ENCODE peak calls at places on chromosomes 6 and 20, in seven cellular contexts. One of them, this sample, is unnamed.
A peak's percentile ranks its signal among the peaks of the same experiment; 100 is the strongest.

GRCh38 chr20:2333821-2334220 is 38.0 kb downstream of the TGM3 start:
- DNase-seq in cardiac fibroblast: no peak
- DNase-seq in choroid plexus epithelial cell: no peak
- DNase-seq in MM.1S: no peak
- DNase-seq in astrocyte of the spinal cord: no peak
- DNase-seq in IMR-90: no peak
- DNase-seq in psoas muscle: no peak
- DNase-seq in this sample: no peak

GRCh38 chr6:152070556-152070955 is 263.1 kb downstream of the ESR1 start:
- DNase-seq in choroid plexus epithelial cell: no peak
- DNase-seq in MM.1S: no peak
- DNase-seq in psoas muscle: no peak
- DNase-seq in cardiac fibroblast: no peak
- DNase-seq in IMR-90: no peak
- DNase-seq in astrocyte of the spinal cord: no peak
- DNase-seq in this sample: no peak

GRCh38 chr6:131754715-131755567 is 44.1 kb upstream of the CTAGE9 start:
- DNase-seq in cardiac fibroblast: no peak
- DNase-seq in astrocyte of the spinal cord: no peak
- DNase-seq in psoas muscle: no peak
- DNase-seq in choroid plexus epithelial cell: no peak
- DNase-seq in MM.1S: no peak
- DNase-seq in IMR-90: peak; percentile 37
- DNase-seq in this sample: no peak

GRCh38 chr6:5030596-5031136 is 26.8 kb upstream of the RPP40 start:
- DNase-seq in choroid plexus epithelial cell: peak; percentile 92
- DNase-seq in astrocyte of the spinal cord: peak; percentile 75
- DNase-seq in IMR-90: peak; percentile 78
- DNase-seq in psoas muscle: peak; percentile 73
- DNase-seq in cardiac fibroblast: peak; percentile 86
- DNase-seq in MM.1S: peak; percentile 81
- DNase-seq in this sample: peak; percentile 79

GRCh38 chr6:90285611-90286381 is 10.8 kb downstream of the BACH2 start:
- DNase-seq in cardiac fibroblast: peak; percentile 85
- DNase-seq in MM.1S: peak; percentile 98
- DNase-seq in IMR-90: peak; percentile 91
- DNase-seq in choroid plexus epithelial cell: peak; percentile 96
- DNase-seq in astrocyte of the spinal cord: peak; percentile 94
- DNase-seq in psoas muscle: peak; percentile 82
- DNase-seq in this sample: peak; percentile 79

GRCh38 chr6:170027111-170028043 is 263.5 kb downstream of the DLL1 start:
- DNase-seq in astrocyte of the spinal cord: no peak
- DNase-seq in psoas muscle: no peak
- DNase-seq in cardiac fibroblast: no peak
- DNase-seq in MM.1S: no peak
- DNase-seq in choroid plexus epithelial cell: peak; percentile 12
- DNase-seq in IMR-90: peak; percentile 15
- DNase-seq in this sample: peak; percentile 45

GRCh38 chr6:28643017-28643740 is 117.5 kb downstream of the GPX5 start:
- DNase-seq in IMR-90: peak; percentile 78
- DNase-seq in MM.1S: peak; percentile 35
- DNase-seq in psoas muscle: no peak
- DNase-seq in choroid plexus epithelial cell: peak; percentile 80
- DNase-seq in cardiac fibroblast: peak; percentile 71
- DNase-seq in astrocyte of the spinal cord: peak; percentile 63
- DNase-seq in this sample: peak; percentile 67

GRCh38 chr20:61786230-61786629 is 279.5 kb downstream of the TAF4 start:
- DNase-seq in IMR-90: no peak
- DNase-seq in psoas muscle: no peak
- DNase-seq in MM.1S: no peak
- DNase-seq in astrocyte of the spinal cord: no peak
- DNase-seq in cardiac fibroblast: no peak
- DNase-seq in choroid plexus epithelial cell: no peak
- DNase-seq in this sample: no peak

GRCh38 chr20:47642624-47643023 is 140.9 kb downstream of the NCOA3 start:
- DNase-seq in MM.1S: no peak
- DNase-seq in astrocyte of the spinal cord: no peak
- DNase-seq in IMR-90: no peak
- DNase-seq in cardiac fibroblast: no peak
- DNase-seq in choroid plexus epithelial cell: no peak
- DNase-seq in psoas muscle: no peak
- DNase-seq in this sample: no peak

GRCh38 chr20:48732081-48732829 is 95.5 kb downstream of the PREX1 start:
- DNase-seq in MM.1S: no peak
- DNase-seq in psoas muscle: no peak
- DNase-seq in choroid plexus epithelial cell: no peak
- DNase-seq in cardiac fibroblast: no peak
- DNase-seq in IMR-90: no peak
- DNase-seq in astrocyte of the spinal cord: no peak
- DNase-seq in this sample: no peak

GRCh38 chr6:113824863-113825262 is 32.3 kb upstream of the MARCKS start:
- DNase-seq in cardiac fibroblast: no peak
- DNase-seq in MM.1S: no peak
- DNase-seq in psoas muscle: no peak
- DNase-seq in astrocyte of the spinal cord: no peak
- DNase-seq in choroid plexus epithelial cell: no peak
- DNase-seq in IMR-90: no peak
- DNase-seq in this sample: no peak

GRCh38 chr20:64153410-64153809 is 10.8 kb upstream of the MYT1 start:
- DNase-seq in IMR-90: no peak
- DNase-seq in cardiac fibroblast: no peak
- DNase-seq in astrocyte of the spinal cord: no peak
- DNase-seq in MM.1S: no peak
- DNase-seq in choroid plexus epithelial cell: no peak
- DNase-seq in psoas muscle: no peak
- DNase-seq in this sample: no peak

GRCh38 chr6:82910394-82910793 is 155.2 kb downstream of the UBE3D start:
- DNase-seq in choroid plexus epithelial cell: no peak
- DNase-seq in IMR-90: no peak
- DNase-seq in MM.1S: peak; percentile 14
- DNase-seq in cardiac fibroblast: no peak
- DNase-seq in astrocyte of the spinal cord: no peak
- DNase-seq in psoas muscle: no peak
- DNase-seq in this sample: no peak

GRCh38 chr6:127518710-127519468 is at the start of gene MTCL3:
- DNase-seq in astrocyte of the spinal cord: peak; percentile 81
- DNase-seq in choroid plexus epithelial cell: peak; percentile 72
- DNase-seq in cardiac fibroblast: peak; percentile 21
- DNase-seq in psoas muscle: no peak
- DNase-seq in IMR-90: peak; percentile 63
- DNase-seq in MM.1S: no peak
- DNase-seq in this sample: peak; percentile 17

DNA sequence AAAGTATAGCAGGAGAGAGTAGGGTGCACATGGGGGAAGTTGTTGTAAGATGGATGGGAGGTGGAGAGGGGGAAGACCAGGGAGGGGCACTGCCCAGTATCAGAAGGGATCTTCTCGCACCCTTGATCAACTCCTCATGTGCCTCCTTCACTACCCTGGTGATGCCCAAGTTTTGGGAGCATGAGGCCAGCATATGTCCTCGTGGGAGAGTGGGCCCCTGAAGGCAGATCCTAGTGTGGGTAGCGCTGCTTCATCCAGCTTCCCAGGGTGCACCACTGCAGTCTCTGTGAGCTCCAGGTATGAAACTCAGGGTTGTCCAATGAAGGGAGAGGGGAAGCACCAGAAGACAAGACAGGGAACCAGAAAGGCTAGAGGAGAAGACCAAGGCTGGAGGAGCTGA is 82.2 kb upstream of the FOXP4 start:
- DNase-seq in MM.1S: no peak
- DNase-seq in choroid plexus epithelial cell: no peak
- DNase-seq in IMR-90: no peak
- DNase-seq in cardiac fibroblast: no peak
- DNase-seq in psoas muscle: no peak
- DNase-seq in astrocyte of the spinal cord: no peak
- DNase-seq in this sample: no peak
- TF ChIP-seq CTCF in MM.1S: no peak
- TF ChIP-seq CTCF in choroid plexus epithelial cell: no peak
- TF ChIP-seq CTCF in IMR-90: no peak
- TF ChIP-seq CTCF in cardiac fibroblast: no peak
- TF ChIP-seq CTCF in psoas muscle: no peak
- TF ChIP-seq CTCF in astrocyte of the spinal cord: no peak
- TF ChIP-seq CTCF in this sample: no peak

DNA sequence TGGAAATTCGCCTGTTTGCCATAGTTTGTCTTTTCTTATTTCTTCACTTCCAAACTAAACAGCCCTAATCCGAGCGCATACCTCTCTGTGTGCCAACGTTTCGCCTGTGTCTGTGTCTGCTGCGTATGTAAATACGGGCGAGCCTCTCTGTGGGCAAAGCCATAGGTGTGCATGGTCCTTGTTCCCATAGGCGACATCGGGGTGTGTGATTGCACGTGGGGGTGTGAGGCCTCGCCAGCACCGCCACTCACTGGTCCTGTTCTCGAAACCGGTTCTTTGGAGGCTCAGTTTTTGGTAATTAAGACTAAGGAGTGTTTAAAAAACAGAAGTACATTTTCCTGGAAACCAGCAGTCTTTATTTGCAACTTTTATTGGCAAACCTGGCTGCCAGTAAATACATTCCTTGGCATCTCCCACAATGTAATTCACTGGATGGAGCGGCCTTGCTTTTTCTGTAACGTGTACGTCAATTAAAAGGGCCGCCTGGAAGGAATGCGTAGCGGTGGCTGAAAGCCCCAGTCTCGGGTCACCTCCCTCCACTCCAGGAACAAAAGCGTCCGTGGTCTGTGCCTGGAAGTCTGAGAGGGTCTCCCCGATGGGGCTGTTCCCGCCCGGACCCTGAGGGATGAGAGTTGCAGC is 5.9 kb upstream of the FOXC1 start:
- DNase-seq in psoas muscle: no peak
- DNase-seq in cardiac fibroblast: no peak
- DNase-seq in choroid plexus epithelial cell: no peak
- DNase-seq in IMR-90: no peak
- DNase-seq in astrocyte of the spinal cord: no peak
- DNase-seq in MM.1S: no peak
- DNase-seq in this sample: no peak
- H3K4me3 ChIP-seq in psoas muscle: peak overlapping the region; percentile 68
- H3K4me3 ChIP-seq in cardiac fibroblast: peak overlapping the region; percentile 30
- H3K4me3 ChIP-seq in choroid plexus epithelial cell: peak overlapping the region; percentile 26
- H3K4me3 ChIP-seq in IMR-90: peak overlapping the region; percentile 15
- H3K4me3 ChIP-seq in astrocyte of the spinal cord: peak overlapping the region; percentile 10
- H3K4me3 ChIP-seq in MM.1S: peak overlapping the region; percentile 40
- H3K4me3 ChIP-seq in this sample: peak overlapping the region; percentile 23

DNA sequence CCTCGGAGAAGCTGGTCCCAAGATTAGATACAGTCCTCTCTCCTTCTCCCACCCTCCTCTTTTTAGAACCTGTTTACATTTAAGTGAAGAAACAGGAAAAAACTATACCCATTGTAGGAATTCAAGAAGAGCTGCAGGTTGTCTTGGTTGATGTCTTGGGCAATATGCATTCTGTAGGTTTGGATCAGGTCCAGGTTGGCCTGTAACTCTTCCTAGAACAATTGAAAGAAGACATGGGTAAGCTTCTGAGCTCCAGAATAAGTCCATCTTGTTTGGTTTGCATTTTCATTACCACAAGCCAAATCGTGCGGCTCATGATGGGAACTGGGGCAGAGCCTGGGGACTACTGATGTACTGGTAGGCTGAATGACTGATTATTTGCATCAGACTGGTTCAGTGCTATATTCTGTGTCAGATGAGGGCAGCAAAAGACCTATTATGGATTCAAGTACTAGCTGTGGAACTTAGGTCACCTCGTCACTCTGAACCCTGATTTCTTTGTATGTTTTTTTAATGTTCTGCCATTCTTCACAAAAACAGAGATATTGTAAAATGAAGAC is 20.3 kb upstream of the SLA2 start:
- DNase-seq in IMR-90: peak; percentile 46
- DNase-seq in psoas muscle: no peak
- DNase-seq in choroid plexus epithelial cell: peak; percentile 60
- DNase-seq in cardiac fibroblast: peak; percentile 54
- DNase-seq in MM.1S: no peak
- DNase-seq in astrocyte of the spinal cord: peak; percentile 20
- DNase-seq in this sample: peak; percentile 38
- TF ChIP-seq CTCF in IMR-90: peak; percentile 46
- TF ChIP-seq CTCF in psoas muscle: no peak
- TF ChIP-seq CTCF in choroid plexus epithelial cell: peak; percentile 37
- TF ChIP-seq CTCF in cardiac fibroblast: no peak
- TF ChIP-seq CTCF in MM.1S: no peak
- TF ChIP-seq CTCF in astrocyte of the spinal cord: no peak
- TF ChIP-seq CTCF in this sample: peak; percentile 33

GRCh38 chr20:22431419-22431818 is 153.0 kb downstream of the FOXA2 start:
- DNase-seq in psoas muscle: no peak
- DNase-seq in choroid plexus epithelial cell: no peak
- DNase-seq in astrocyte of the spinal cord: no peak
- DNase-seq in IMR-90: no peak
- DNase-seq in cardiac fibroblast: no peak
- DNase-seq in MM.1S: no peak
- DNase-seq in this sample: no peak

GRCh38 chr20:22428051-22428450 is 156.3 kb downstream of the FOXA2 start:
- DNase-seq in choroid plexus epithelial cell: no peak
- DNase-seq in cardiac fibroblast: no peak
- DNase-seq in MM.1S: no peak
- DNase-seq in astrocyte of the spinal cord: no peak
- DNase-seq in IMR-90: no peak
- DNase-seq in psoas muscle: no peak
- DNase-seq in this sample: no peak

GRCh38 chr20:22430154-22430745 is 154.1 kb downstream of the FOXA2 start:
- DNase-seq in psoas muscle: no peak
- DNase-seq in astrocyte of the spinal cord: no peak
- DNase-seq in cardiac fibroblast: peak; percentile 7
- DNase-seq in MM.1S: no peak
- DNase-seq in choroid plexus epithelial cell: no peak
- DNase-seq in IMR-90: no peak
- DNase-seq in this sample: no peak

GRCh38 chr20:22430746-22431168 is 153.6 kb downstream of the FOXA2 start:
- DNase-seq in astrocyte of the spinal cord: no peak
- DNase-seq in psoas muscle: no peak
- DNase-seq in IMR-90: no peak
- DNase-seq in cardiac fibroblast: no peak
- DNase-seq in MM.1S: no peak
- DNase-seq in choroid plexus epithelial cell: no peak
- DNase-seq in this sample: no peak

DNA sequence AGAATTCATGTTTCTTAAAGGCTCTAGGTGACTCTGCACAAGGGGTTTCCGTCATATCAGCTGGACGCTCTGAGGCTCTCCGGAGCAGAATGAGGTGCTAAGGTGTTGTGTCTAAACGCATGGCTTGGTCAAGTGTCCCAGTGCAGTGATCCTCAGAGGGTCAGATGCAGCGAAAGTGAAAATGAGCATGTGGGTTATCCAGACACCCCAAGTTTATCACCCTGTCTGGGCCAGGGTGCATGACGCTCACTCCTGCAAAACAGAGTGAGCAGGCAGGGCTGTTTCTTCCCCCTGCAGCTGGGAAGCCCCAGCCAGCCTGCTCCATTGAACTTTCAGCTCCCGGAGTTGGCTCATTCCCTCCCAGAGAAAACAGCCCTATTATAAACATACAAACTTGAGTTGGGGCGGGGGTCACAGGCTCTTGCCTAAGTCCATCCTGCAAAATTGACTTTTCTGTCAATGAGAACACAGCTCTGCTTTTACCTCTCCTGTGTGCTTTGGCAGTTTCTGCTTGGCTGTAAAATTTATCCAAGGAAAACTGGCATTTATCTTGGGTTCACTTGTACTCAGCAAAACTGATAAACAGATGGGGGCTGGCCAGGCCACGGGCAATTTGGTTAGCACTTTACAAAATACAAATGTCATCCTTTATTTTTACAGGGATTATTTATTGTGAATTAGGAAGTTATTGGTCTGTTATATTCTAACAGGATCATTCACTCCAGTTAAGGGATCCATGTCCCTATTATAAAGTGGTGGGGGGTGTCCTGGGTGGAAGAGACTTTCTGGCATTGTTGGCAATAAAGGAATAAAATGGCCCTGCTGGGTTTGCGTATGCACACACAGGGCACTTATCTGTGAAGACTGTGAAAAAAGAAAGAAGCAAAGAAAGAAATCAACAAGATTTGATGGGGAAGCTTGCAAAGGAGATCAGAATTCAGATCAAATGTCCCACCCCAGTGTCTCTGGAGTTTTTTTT is 154.9 kb downstream of the FOXA2 start:
- DNase-seq in IMR-90: no peak
- DNase-seq in astrocyte of the spinal cord: no peak
- DNase-seq in MM.1S: no peak
- DNase-seq in cardiac fibroblast: no peak
- DNase-seq in choroid plexus epithelial cell: no peak
- DNase-seq in psoas muscle: no peak
- DNase-seq in this sample: no peak
- H3K4me3 ChIP-seq in IMR-90: no peak overlapping the region
- H3K4me3 ChIP-seq in astrocyte of the spinal cord: no peak overlapping the region
- H3K4me3 ChIP-seq in MM.1S: no peak overlapping the region
- H3K4me3 ChIP-seq in cardiac fibroblast: no peak overlapping the region
- H3K4me3 ChIP-seq in choroid plexus epithelial cell: no peak overlapping the region
- H3K4me3 ChIP-seq in psoas muscle: no peak overlapping the region
- H3K4me3 ChIP-seq in this sample: no peak overlapping the region

This sample was measured in AG10803.